ENCODE peak calls at places on chromosomes 3 and 15, in eight cellular contexts. One of them, this sample, is unnamed.

GRCh38 chr15:95019907-95020306 is 788.5 kb downstream of the MCTP2 start:
- DNase-seq in GM23338: no peak
- DNase-seq in SJSA1: no peak
- DNase-seq in heart left ventricle: no peak
- DNase-seq in cardiac muscle cell: no peak
- DNase-seq in mammary epithelial cell: peak; percentile 43
- DNase-seq in Karpas-422: no peak
- DNase-seq in NT2/D1: no peak
- DNase-seq in this sample: no peak

GRCh38 chr3:9793161-9793781 is 389 bp downstream of the ARPC4 start:
- DNase-seq in Karpas-422: peak; percentile 68
- DNase-seq in GM23338: peak; percentile 62
- DNase-seq in SJSA1: no peak
- DNase-seq in mammary epithelial cell: peak; percentile 54
- DNase-seq in cardiac muscle cell: peak; percentile 36
- DNase-seq in NT2/D1: no peak
- DNase-seq in heart left ventricle: peak; percentile 44
- DNase-seq in this sample: peak; percentile 69

GRCh38 chr3:163056874-163057497 is 1560.4 kb downstream of the OTOL1 start:
- DNase-seq in mammary epithelial cell: peak; percentile 5
- DNase-seq in SJSA1: no peak
- DNase-seq in GM23338: peak; percentile 89
- DNase-seq in Karpas-422: peak; percentile 77
- DNase-seq in cardiac muscle cell: peak; percentile 45
- DNase-seq in NT2/D1: peak; percentile 57
- DNase-seq in heart left ventricle: no peak
- DNase-seq in this sample: no peak

GRCh38 chr15:31487811-31488436 is 161.3 kb downstream of the KLF13 start:
- DNase-seq in mammary epithelial cell: peak; percentile 46
- DNase-seq in cardiac muscle cell: no peak
- DNase-seq in GM23338: no peak
- DNase-seq in Karpas-422: no peak
- DNase-seq in heart left ventricle: no peak
- DNase-seq in NT2/D1: no peak
- DNase-seq in SJSA1: no peak
- DNase-seq in this sample: no peak

GRCh38 chr15:57146394-57147140 is 228.1 kb downstream of the TCF12 start:
- DNase-seq in mammary epithelial cell: peak; percentile 29
- DNase-seq in NT2/D1: peak; percentile 9
- DNase-seq in cardiac muscle cell: peak; percentile 56
- DNase-seq in Karpas-422: peak; percentile 83
- DNase-seq in GM23338: peak; percentile 71
- DNase-seq in heart left ventricle: no peak
- DNase-seq in SJSA1: no peak
- DNase-seq in this sample: no peak

GRCh38 chr3:191688756-191689433 is 227.9 kb downstream of the PYDC2 start:
- DNase-seq in heart left ventricle: no peak
- DNase-seq in GM23338: peak; percentile 84
- DNase-seq in cardiac muscle cell: no peak
- DNase-seq in NT2/D1: peak; percentile 81
- DNase-seq in SJSA1: no peak
- DNase-seq in mammary epithelial cell: no peak
- DNase-seq in Karpas-422: no peak
- DNase-seq in this sample: no peak

GRCh38 chr15:47794266-47794914 is 77.1 kb downstream of the SEMA6D start:
- DNase-seq in cardiac muscle cell: no peak
- DNase-seq in heart left ventricle: no peak
- DNase-seq in SJSA1: no peak
- DNase-seq in NT2/D1: no peak
- DNase-seq in Karpas-422: no peak
- DNase-seq in mammary epithelial cell: peak; percentile 21
- DNase-seq in GM23338: no peak
- DNase-seq in this sample: no peak

GRCh38 chr15:71781179-71781964 is 29.0 kb upstream of the NR2E3 start:
- DNase-seq in SJSA1: no peak
- DNase-seq in GM23338: no peak
- DNase-seq in Karpas-422: no peak
- DNase-seq in cardiac muscle cell: no peak
- DNase-seq in NT2/D1: no peak
- DNase-seq in mammary epithelial cell: no peak
- DNase-seq in heart left ventricle: no peak
- DNase-seq in this sample: no peak

GRCh38 chr15:74642724-74643367 is 27.2 kb downstream of the CLK3 start:
- DNase-seq in GM23338: peak; percentile 62
- DNase-seq in cardiac muscle cell: peak; percentile 70
- DNase-seq in Karpas-422: no peak
- DNase-seq in mammary epithelial cell: no peak
- DNase-seq in NT2/D1: peak; percentile 68
- DNase-seq in SJSA1: no peak
- DNase-seq in heart left ventricle: no peak
- DNase-seq in this sample: no peak

GRCh38 chr15:63672369-63672768 is 75.2 kb downstream of the FBXL22 start:
- DNase-seq in Karpas-422: no peak
- DNase-seq in cardiac muscle cell: no peak
- DNase-seq in GM23338: no peak
- DNase-seq in NT2/D1: no peak
- DNase-seq in SJSA1: no peak
- DNase-seq in mammary epithelial cell: no peak
- DNase-seq in heart left ventricle: no peak
- DNase-seq in this sample: no peak

GRCh38 chr3:60932669-60933068 is 318.6 kb downstream of the FHIT start:
- DNase-seq in NT2/D1: no peak
- DNase-seq in Karpas-422: no peak
- DNase-seq in mammary epithelial cell: peak; percentile 51
- DNase-seq in cardiac muscle cell: no peak
- DNase-seq in SJSA1: no peak
- DNase-seq in heart left ventricle: no peak
- DNase-seq in GM23338: no peak
- DNase-seq in this sample: no peak

GRCh38 chr15:77415450-77416448 is 4.2 kb downstream of the PEAK1 start:
- DNase-seq in GM23338: peak; percentile 52
- DNase-seq in Karpas-422: no peak
- DNase-seq in heart left ventricle: no peak
- DNase-seq in mammary epithelial cell: no peak
- DNase-seq in NT2/D1: no peak
- DNase-seq in SJSA1: no peak
- DNase-seq in cardiac muscle cell: no peak
- DNase-seq in this sample: no peak

GRCh38 chr3:14457999-14458398 is 55.6 kb downstream of the SLC6A6 start:
- DNase-seq in cardiac muscle cell: no peak
- DNase-seq in mammary epithelial cell: no peak
- DNase-seq in Karpas-422: no peak
- DNase-seq in NT2/D1: no peak
- DNase-seq in GM23338: peak; percentile 66
- DNase-seq in heart left ventricle: peak; percentile 24
- DNase-seq in SJSA1: no peak
- DNase-seq in this sample: no peak

GRCh38 chr15:63940956-63941620 is 105.2 kb downstream of the DAPK2 start:
- DNase-seq in Karpas-422: peak; percentile 68
- DNase-seq in SJSA1: no peak
- DNase-seq in NT2/D1: no peak
- DNase-seq in mammary epithelial cell: no peak
- DNase-seq in heart left ventricle: no peak
- DNase-seq in GM23338: no peak
- DNase-seq in cardiac muscle cell: no peak
- DNase-seq in this sample: no peak

GRCh38 chr15:39468341-39468740 is 112.5 kb upstream of the THBS1 start:
- DNase-seq in mammary epithelial cell: no peak
- DNase-seq in GM23338: no peak
- DNase-seq in cardiac muscle cell: no peak
- DNase-seq in NT2/D1: no peak
- DNase-seq in heart left ventricle: no peak
- DNase-seq in SJSA1: no peak
- DNase-seq in Karpas-422: no peak
- DNase-seq in this sample: no peak

GRCh38 chr15:83837946-83838571 is 184.1 kb downstream of the ADAMTSL3 start:
- DNase-seq in NT2/D1: peak; percentile 30
- DNase-seq in Karpas-422: no peak
- DNase-seq in SJSA1: no peak
- DNase-seq in mammary epithelial cell: peak; percentile 26
- DNase-seq in cardiac muscle cell: peak; percentile 65
- DNase-seq in heart left ventricle: peak; percentile 42
- DNase-seq in GM23338: peak; percentile 78
- DNase-seq in this sample: peak; percentile 36

GRCh38 chr3:146702237-146702636 is 97.1 kb upstream of the PLSCR5 start:
- DNase-seq in cardiac muscle cell: no peak
- DNase-seq in heart left ventricle: no peak
- DNase-seq in NT2/D1: no peak
- DNase-seq in SJSA1: no peak
- DNase-seq in mammary epithelial cell: no peak
- DNase-seq in Karpas-422: no peak
- DNase-seq in GM23338: no peak
- DNase-seq in this sample: no peak

GRCh38 chr3:146705205-146705604 is 100.1 kb upstream of the PLSCR5 start:
- DNase-seq in cardiac muscle cell: no peak
- DNase-seq in SJSA1: no peak
- DNase-seq in NT2/D1: no peak
- DNase-seq in mammary epithelial cell: no peak
- DNase-seq in GM23338: no peak
- DNase-seq in heart left ventricle: no peak
- DNase-seq in Karpas-422: no peak
- DNase-seq in this sample: no peak

DNA sequence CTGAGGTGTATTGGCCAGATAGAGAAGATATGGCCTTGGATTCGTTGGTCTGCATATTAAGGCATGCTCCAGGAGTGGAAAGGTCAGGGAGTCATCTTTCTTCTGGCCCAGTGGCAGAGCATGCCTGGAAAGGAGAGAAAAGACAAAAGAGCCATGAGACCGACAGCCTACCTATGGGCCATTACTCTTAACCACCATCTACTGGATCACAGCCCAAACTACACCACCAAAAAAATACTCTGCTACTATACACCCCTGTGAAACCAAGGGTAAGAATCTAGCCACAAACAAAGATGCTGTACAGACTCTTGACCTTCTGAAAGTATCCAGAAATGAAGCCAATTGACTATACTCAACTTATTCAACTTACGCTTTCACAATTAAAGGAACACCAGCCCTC is 96.1 kb upstream of the PLSCR5 start:
- DNase-seq in NT2/D1: no peak
- DNase-seq in SJSA1: no peak
- DNase-seq in cardiac muscle cell: no peak
- DNase-seq in GM23338: peak; percentile 4
- DNase-seq in heart left ventricle: no peak
- DNase-seq in Karpas-422: no peak
- DNase-seq in mammary epithelial cell: no peak
- DNase-seq in this sample: no peak
- H3K4me1 ChIP-seq in NT2/D1: no peaks in the 10 kb centered on the region
- H3K4me1 ChIP-seq in SJSA1: no peaks in the 10 kb centered on the region
- H3K4me1 ChIP-seq in cardiac muscle cell: peaks cover 5% of the 10 kb centered on the region
- H3K4me1 ChIP-seq in GM23338: no peaks in the 10 kb centered on the region
- H3K4me1 ChIP-seq in heart left ventricle: no peaks in the 10 kb centered on the region
- H3K4me1 ChIP-seq in Karpas-422: no peaks in the 10 kb centered on the region
- H3K4me1 ChIP-seq in mammary epithelial cell: no peaks in the 10 kb centered on the region
- H3K4me1 ChIP-seq in this sample: no peaks in the 10 kb centered on the region

GRCh38 chr3:123755508-123755907 is 128.6 kb downstream of the MYLK start:
- DNase-seq in SJSA1: no peak
- DNase-seq in heart left ventricle: no peak
- DNase-seq in GM23338: no peak
- DNase-seq in NT2/D1: no peak
- DNase-seq in mammary epithelial cell: no peak
- DNase-seq in Karpas-422: no peak
- DNase-seq in cardiac muscle cell: no peak
- DNase-seq in this sample: no peak
- H3K4me3 ChIP-seq in SJSA1: no peak overlapping the region
- H3K4me3 ChIP-seq in heart left ventricle: no peak overlapping the region
- H3K4me3 ChIP-seq in GM23338: no peak overlapping the region
- H3K4me3 ChIP-seq in NT2/D1: no peak overlapping the region
- H3K4me3 ChIP-seq in mammary epithelial cell: no peak overlapping the region
- H3K4me3 ChIP-seq in Karpas-422: no peak overlapping the region
- H3K4me3 ChIP-seq in cardiac muscle cell: no peak overlapping the region
- H3K4me3 ChIP-seq in this sample: no peak overlapping the region

GRCh38 chr3:11803977-11804903 is 42.4 kb downstream of the TAMM41 start:
- DNase-seq in mammary epithelial cell: peak; percentile 40
- DNase-seq in SJSA1: no peak
- DNase-seq in heart left ventricle: no peak
- DNase-seq in GM23338: peak; percentile 78
- DNase-seq in Karpas-422: peak; percentile 89
- DNase-seq in NT2/D1: peak; percentile 43
- DNase-seq in cardiac muscle cell: peak; percentile 67
- DNase-seq in this sample: peak; percentile 55
- H3K36me3 ChIP-seq in mammary epithelial cell: no peaks in the 10 kb centered on the region
- H3K36me3 ChIP-seq in SJSA1: peaks cover 29% of the 10 kb centered on the region
- H3K36me3 ChIP-seq in heart left ventricle: peaks cover 10% of the 10 kb centered on the region
- H3K36me3 ChIP-seq in GM23338: peaks cover 7% of the 10 kb centered on the region
- H3K36me3 ChIP-seq in Karpas-422: peaks cover 49% of the 10 kb centered on the region
- H3K36me3 ChIP-seq in NT2/D1: peaks cover 54% of the 10 kb centered on the region
- H3K36me3 ChIP-seq in cardiac muscle cell: peaks cover 23% of the 10 kb centered on the region
- H3K36me3 ChIP-seq in this sample: peaks cover 4% of the 10 kb centered on the region

DNA sequence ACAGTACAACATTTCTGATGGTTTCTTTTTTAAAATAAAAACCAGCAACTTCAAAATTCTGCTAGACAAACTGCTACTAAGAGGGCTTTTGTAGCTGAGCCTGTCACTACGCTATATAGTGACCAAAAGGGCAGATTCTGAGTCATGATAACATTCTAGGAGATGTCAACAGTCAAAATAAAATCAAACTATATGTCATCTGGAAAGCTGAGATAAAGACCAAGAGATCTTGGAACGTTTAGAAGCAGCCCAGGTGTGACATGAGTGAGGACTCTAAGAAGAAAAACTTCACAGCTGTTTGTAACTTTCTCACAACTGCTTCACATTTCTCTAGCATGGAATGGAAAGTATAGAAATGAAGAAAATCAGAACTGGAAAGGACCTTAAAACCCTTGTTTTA is 84.6 kb downstream of the FILIP1L start:
- DNase-seq in heart left ventricle: no peak
- DNase-seq in mammary epithelial cell: no peak
- DNase-seq in GM23338: no peak
- DNase-seq in NT2/D1: no peak
- DNase-seq in SJSA1: no peak
- DNase-seq in cardiac muscle cell: no peak
- DNase-seq in Karpas-422: no peak
- DNase-seq in this sample: no peak
- H3K4me1 ChIP-seq in heart left ventricle: peaks cover 34% of the 10 kb centered on the region
- H3K4me1 ChIP-seq in mammary epithelial cell: peaks cover 36% of the 10 kb centered on the region
- H3K4me1 ChIP-seq in GM23338: no peaks in the 10 kb centered on the region
- H3K4me1 ChIP-seq in NT2/D1: no peaks in the 10 kb centered on the region
- H3K4me1 ChIP-seq in SJSA1: peaks cover 37% of the 10 kb centered on the region
- H3K4me1 ChIP-seq in cardiac muscle cell: no peaks in the 10 kb centered on the region
- H3K4me1 ChIP-seq in Karpas-422: no peaks in the 10 kb centered on the region
- H3K4me1 ChIP-seq in this sample: peaks cover 93% of the 10 kb centered on the region

This sample was measured in Caco-2.